ENCODE peak calls at places on chromosomes 4 and X, in nine cellular contexts. One of them, this sample, is unnamed.

GRCh38 chr4:94036964-94037363 is 170.7 kb upstream of the SMARCAD1 start:
- DNase-seq in HFF-Myc: no peak
- DNase-seq in islet precursor cell: peak
- DNase-seq in uterus: no peak
- DNase-seq in EH: peak
- DNase-seq in activated CD4-positive, alpha-beta T cell treated with anti-CD3 and anti-CD28 coated beads, Interleukin-2, amount 50 U/mL, for 1 hour: no peak
- DNase-seq in T-helper 1 cell: no peak
- DNase-seq in stimulated activated CD8-positive, alpha-beta memory T cell treated with anti-CD3 and anti-CD28 coated beads, Interleukin-15, amount 100 ng/mL, for 4 hours: no peak
- DNase-seq in BJ: no peak
- DNase-seq in this sample: peak

GRCh38 chrX:153744210-153745066 is 19.6 kb upstream of the PLXNB3 start:
- DNase-seq in HFF-Myc: no peak
- DNase-seq in islet precursor cell: no peak
- DNase-seq in uterus: peak
- DNase-seq in EH: no peak
- DNase-seq in activated CD4-positive, alpha-beta T cell treated with anti-CD3 and anti-CD28 coated beads, Interleukin-2, amount 50 U/mL, for 1 hour: no peak
- DNase-seq in T-helper 1 cell: no peak
- DNase-seq in stimulated activated CD8-positive, alpha-beta memory T cell treated with anti-CD3 and anti-CD28 coated beads, Interleukin-15, amount 100 ng/mL, for 4 hours: no peak
- DNase-seq in BJ: no peak
- DNase-seq in this sample: peak

GRCh38 chrX:96770315-96770714 is 85.7 kb downstream of the DIAPH2 start:
- DNase-seq in HFF-Myc: no peak
- DNase-seq in islet precursor cell: no peak
- DNase-seq in uterus: no peak
- DNase-seq in EH: peak
- DNase-seq in activated CD4-positive, alpha-beta T cell treated with anti-CD3 and anti-CD28 coated beads, Interleukin-2, amount 50 U/mL, for 1 hour: no peak
- DNase-seq in T-helper 1 cell: no peak
- DNase-seq in stimulated activated CD8-positive, alpha-beta memory T cell treated with anti-CD3 and anti-CD28 coated beads, Interleukin-15, amount 100 ng/mL, for 4 hours: no peak
- DNase-seq in BJ: no peak
- DNase-seq in this sample: no peak

GRCh38 chrX:16511776-16512400 is 138.1 kb upstream of the S100G start:
- DNase-seq in HFF-Myc: peak
- DNase-seq in islet precursor cell: no peak
- DNase-seq in uterus: no peak
- DNase-seq in EH: peak
- DNase-seq in activated CD4-positive, alpha-beta T cell treated with anti-CD3 and anti-CD28 coated beads, Interleukin-2, amount 50 U/mL, for 1 hour: no peak
- DNase-seq in T-helper 1 cell: no peak
- DNase-seq in stimulated activated CD8-positive, alpha-beta memory T cell treated with anti-CD3 and anti-CD28 coated beads, Interleukin-15, amount 100 ng/mL, for 4 hours: no peak
- DNase-seq in BJ: peak
- DNase-seq in this sample: no peak

GRCh38 chr4:127421418-127421817 is 211.3 kb upstream of the INTU start:
- DNase-seq in HFF-Myc: no peak
- DNase-seq in islet precursor cell: no peak
- DNase-seq in uterus: no peak
- DNase-seq in EH: no peak
- DNase-seq in activated CD4-positive, alpha-beta T cell treated with anti-CD3 and anti-CD28 coated beads, Interleukin-2, amount 50 U/mL, for 1 hour: no peak
- DNase-seq in T-helper 1 cell: no peak
- DNase-seq in stimulated activated CD8-positive, alpha-beta memory T cell treated with anti-CD3 and anti-CD28 coated beads, Interleukin-15, amount 100 ng/mL, for 4 hours: no peak
- DNase-seq in BJ: no peak
- DNase-seq in this sample: no peak

GRCh38 chr4:169993531-169993930 is 32.7 kb downstream of the MFAP3L start:
- DNase-seq in HFF-Myc: no peak
- DNase-seq in islet precursor cell: no peak
- DNase-seq in uterus: no peak
- DNase-seq in EH: no peak
- DNase-seq in activated CD4-positive, alpha-beta T cell treated with anti-CD3 and anti-CD28 coated beads, Interleukin-2, amount 50 U/mL, for 1 hour: no peak
- DNase-seq in T-helper 1 cell: no peak
- DNase-seq in stimulated activated CD8-positive, alpha-beta memory T cell treated with anti-CD3 and anti-CD28 coated beads, Interleukin-15, amount 100 ng/mL, for 4 hours: no peak
- DNase-seq in BJ: no peak
- DNase-seq in this sample: no peak

GRCh38 chr4:85773372-85773771 is 298.4 kb downstream of the ARHGAP24 start:
- DNase-seq in HFF-Myc: no peak
- DNase-seq in islet precursor cell: no peak
- DNase-seq in uterus: no peak
- DNase-seq in EH: no peak
- DNase-seq in activated CD4-positive, alpha-beta T cell treated with anti-CD3 and anti-CD28 coated beads, Interleukin-2, amount 50 U/mL, for 1 hour: no peak
- DNase-seq in T-helper 1 cell: no peak
- DNase-seq in stimulated activated CD8-positive, alpha-beta memory T cell treated with anti-CD3 and anti-CD28 coated beads, Interleukin-15, amount 100 ng/mL, for 4 hours: no peak
- DNase-seq in BJ: no peak
- DNase-seq in this sample: peak

GRCh38 chrX:98068210-98068609 is 1184.5 kb downstream of the RPA4 start:
- DNase-seq in HFF-Myc: no peak
- DNase-seq in islet precursor cell: no peak
- DNase-seq in uterus: no peak
- DNase-seq in EH: no peak
- DNase-seq in activated CD4-positive, alpha-beta T cell treated with anti-CD3 and anti-CD28 coated beads, Interleukin-2, amount 50 U/mL, for 1 hour: no peak
- DNase-seq in T-helper 1 cell: no peak
- DNase-seq in stimulated activated CD8-positive, alpha-beta memory T cell treated with anti-CD3 and anti-CD28 coated beads, Interleukin-15, amount 100 ng/mL, for 4 hours: no peak
- DNase-seq in BJ: no peak
- DNase-seq in this sample: peak

GRCh38 chrX:103197721-103198306 is 17.1 kb upstream of the BEX4 start:
- DNase-seq in HFF-Myc: peak
- DNase-seq in islet precursor cell: no peak
- DNase-seq in uterus: no peak
- DNase-seq in EH: peak
- DNase-seq in activated CD4-positive, alpha-beta T cell treated with anti-CD3 and anti-CD28 coated beads, Interleukin-2, amount 50 U/mL, for 1 hour: no peak
- DNase-seq in T-helper 1 cell: no peak
- DNase-seq in stimulated activated CD8-positive, alpha-beta memory T cell treated with anti-CD3 and anti-CD28 coated beads, Interleukin-15, amount 100 ng/mL, for 4 hours: no peak
- DNase-seq in BJ: peak
- DNase-seq in this sample: no peak

GRCh38 chr4:147828361-147828760 is 96.5 kb downstream of the ARHGAP10 start:
- DNase-seq in HFF-Myc: no peak
- DNase-seq in islet precursor cell: no peak
- DNase-seq in uterus: no peak
- DNase-seq in EH: peak
- DNase-seq in activated CD4-positive, alpha-beta T cell treated with anti-CD3 and anti-CD28 coated beads, Interleukin-2, amount 50 U/mL, for 1 hour: no peak
- DNase-seq in T-helper 1 cell: no peak
- DNase-seq in stimulated activated CD8-positive, alpha-beta memory T cell treated with anti-CD3 and anti-CD28 coated beads, Interleukin-15, amount 100 ng/mL, for 4 hours: no peak
- DNase-seq in BJ: no peak
- DNase-seq in this sample: no peak

GRCh38 chrX:37825225-37825842 is 22.0 kb downstream of the DYNLT3 start:
- DNase-seq in HFF-Myc: no peak
- DNase-seq in islet precursor cell: no peak
- DNase-seq in uterus: peak
- DNase-seq in EH: peak
- DNase-seq in activated CD4-positive, alpha-beta T cell treated with anti-CD3 and anti-CD28 coated beads, Interleukin-2, amount 50 U/mL, for 1 hour: peak
- DNase-seq in T-helper 1 cell: peak
- DNase-seq in stimulated activated CD8-positive, alpha-beta memory T cell treated with anti-CD3 and anti-CD28 coated beads, Interleukin-15, amount 100 ng/mL, for 4 hours: no peak
- DNase-seq in BJ: no peak
- DNase-seq in this sample: peak

GRCh38 chr4:181685911-181686310 is 557.3 kb upstream of the TENM3 start:
- DNase-seq in HFF-Myc: peak
- DNase-seq in islet precursor cell: no peak
- DNase-seq in uterus: no peak
- DNase-seq in EH: peak
- DNase-seq in activated CD4-positive, alpha-beta T cell treated with anti-CD3 and anti-CD28 coated beads, Interleukin-2, amount 50 U/mL, for 1 hour: no peak
- DNase-seq in T-helper 1 cell: no peak
- DNase-seq in stimulated activated CD8-positive, alpha-beta memory T cell treated with anti-CD3 and anti-CD28 coated beads, Interleukin-15, amount 100 ng/mL, for 4 hours: no peak
- DNase-seq in BJ: peak
- DNase-seq in this sample: no peak

GRCh38 chrX:40784516-40785151 is 49.3 kb upstream of the MED14 start:
- DNase-seq in HFF-Myc: no peak
- DNase-seq in islet precursor cell: peak
- DNase-seq in uterus: no peak
- DNase-seq in EH: no peak
- DNase-seq in activated CD4-positive, alpha-beta T cell treated with anti-CD3 and anti-CD28 coated beads, Interleukin-2, amount 50 U/mL, for 1 hour: no peak
- DNase-seq in T-helper 1 cell: no peak
- DNase-seq in stimulated activated CD8-positive, alpha-beta memory T cell treated with anti-CD3 and anti-CD28 coated beads, Interleukin-15, amount 100 ng/mL, for 4 hours: no peak
- DNase-seq in BJ: no peak
- DNase-seq in this sample: no peak

GRCh38 chrX:30653415-30654131 is at the start of gene GK:
- DNase-seq in HFF-Myc: no peak
- DNase-seq in islet precursor cell: peak
- DNase-seq in uterus: no peak
- DNase-seq in EH: peak
- DNase-seq in activated CD4-positive, alpha-beta T cell treated with anti-CD3 and anti-CD28 coated beads, Interleukin-2, amount 50 U/mL, for 1 hour: no peak
- DNase-seq in T-helper 1 cell: peak
- DNase-seq in stimulated activated CD8-positive, alpha-beta memory T cell treated with anti-CD3 and anti-CD28 coated beads, Interleukin-15, amount 100 ng/mL, for 4 hours: peak
- DNase-seq in BJ: no peak
- DNase-seq in this sample: peak

GRCh38 chr4:88659061-88659889 is 38.4 kb downstream of the NAP1L5 start:
- DNase-seq in HFF-Myc: peak
- DNase-seq in islet precursor cell: peak
- DNase-seq in uterus: peak
- DNase-seq in EH: peak
- DNase-seq in activated CD4-positive, alpha-beta T cell treated with anti-CD3 and anti-CD28 coated beads, Interleukin-2, amount 50 U/mL, for 1 hour: peak
- DNase-seq in T-helper 1 cell: no peak
- DNase-seq in stimulated activated CD8-positive, alpha-beta memory T cell treated with anti-CD3 and anti-CD28 coated beads, Interleukin-15, amount 100 ng/mL, for 4 hours: no peak
- DNase-seq in BJ: no peak
- DNase-seq in this sample: peak

GRCh38 chr4:168569909-168570276 is 73.0 kb downstream of the PALLD start:
- DNase-seq in HFF-Myc: no peak
- DNase-seq in islet precursor cell: no peak
- DNase-seq in uterus: no peak
- DNase-seq in EH: no peak
- DNase-seq in activated CD4-positive, alpha-beta T cell treated with anti-CD3 and anti-CD28 coated beads, Interleukin-2, amount 50 U/mL, for 1 hour: no peak
- DNase-seq in T-helper 1 cell: no peak
- DNase-seq in stimulated activated CD8-positive, alpha-beta memory T cell treated with anti-CD3 and anti-CD28 coated beads, Interleukin-15, amount 100 ng/mL, for 4 hours: no peak
- DNase-seq in BJ: no peak
- DNase-seq in this sample: no peak

GRCh38 chrX:103356023-103356798 is at the start of gene TCEAL9:
- DNase-seq in HFF-Myc: no peak
- DNase-seq in islet precursor cell: peak
- DNase-seq in uterus: peak
- DNase-seq in EH: peak
- DNase-seq in activated CD4-positive, alpha-beta T cell treated with anti-CD3 and anti-CD28 coated beads, Interleukin-2, amount 50 U/mL, for 1 hour: no peak
- DNase-seq in T-helper 1 cell: no peak
- DNase-seq in stimulated activated CD8-positive, alpha-beta memory T cell treated with anti-CD3 and anti-CD28 coated beads, Interleukin-15, amount 100 ng/mL, for 4 hours: no peak
- DNase-seq in BJ: no peak
- DNase-seq in this sample: peak